ENCODE peak calls at places on chromosomes 3 and 15, in five cellular contexts. Z, Q, A, Y and P are unnamed samples.

GRCh38 chr3:131549340-131549739 is 46.6 kb upstream of the MRPL3 start:
- DNase-seq in Z (no peak), Y (no peak), Q (no peak), A (no peak), P (no peak)

GRCh38 chr3:52268036-52268435 is 10.4 kb downstream of the WDR82 start:
- DNase-seq in A (no peak), Z (no peak), Y (no peak), Q (peak; percentile 43), P (no peak)

GRCh38 chr3:13494463-13495350 is 14.6 kb downstream of the HDAC11 start:
- DNase-seq in Z (peak; percentile 58), Y (peak; percentile 60), Q (no peak), A (peak; percentile 15), P (peak; percentile 51)

GRCh38 chr15:86611392-86612040 is 531.8 kb downstream of the AGBL1 start:
- DNase-seq in Z (no peak), Y (no peak), Q (no peak), A (no peak), P (no peak)

GRCh38 chr3:152299243-152299976 is 30.7 kb downstream of the MBNL1 start:
- DNase-seq in Q (no peak), Z (no peak), A (no peak), Y (no peak), P (no peak)

GRCh38 chr15:69403611-69404010 is 10.5 kb upstream of the KIF23 start:
- DNase-seq in Z (no peak), A (peak; percentile 86), Y (no peak), Q (no peak), P (no peak)

GRCh38 chr3:194323785-194324735 is 27.1 kb downstream of the CPN2 start:
- DNase-seq in Y (peak; percentile 40), A (no peak), Q (no peak), Z (peak; percentile 74), P (peak; percentile 82)

GRCh38 chr3:71584216-71585061 is 911 bp upstream of the FOXP1 start:
- DNase-seq in A (peak; percentile 73), Q (no peak), Z (no peak), Y (peak; percentile 82), P (peak; percentile 40)

GRCh38 chr15:65195542-65196026 is 10.4 kb upstream of the CLPX start:
- DNase-seq in Z (no peak), Y (no peak), A (no peak), Q (no peak), P (no peak)

GRCh38 chr3:96863129-96863740 is 48.8 kb downstream of the EPHA6 start:
- DNase-seq in Z (no peak), Q (no peak), Y (peak; percentile 72), A (peak; percentile 3), P (peak; percentile 47)

GRCh38 chr15:81311834-81312459 is 12.0 kb downstream of the STARD5 start:
- DNase-seq in Y (no peak), Z (no peak), A (no peak), Q (no peak), P (no peak)

GRCh38 chr15:91855684-91856553 is 2.4 kb downstream of the SLCO3A1 start:
- DNase-seq in Q (no peak), A (no peak), Z (peak; percentile 73), Y (peak; percentile 68), P (peak; percentile 37)

GRCh38 chr3:60277376-60277800 is 973.9 kb downstream of the FHIT start:
- DNase-seq in Q (no peak), Z (no peak), A (no peak), Y (no peak), P (no peak)

GRCh38 chr15:93088200-93088980 is 621 bp downstream of the RGMA start:
- DNase-seq in Y (peak; percentile 84), Z (peak; percentile 55), Q (no peak), A (no peak), P (peak; percentile 56)

GRCh38 chr3:134311265-134311664 is 60.6 kb upstream of the RYK start:
- DNase-seq in Q (no peak), Z (no peak), Y (no peak), A (no peak), P (no peak)

GRCh38 chr3:49461443-49462171 is 8.5 kb upstream of the DAG1 start:
- DNase-seq in Y (peak; percentile 65), A (peak; percentile 25), Q (no peak), Z (no peak), P (peak; percentile 34)

GRCh38 chr15:40441012-40441735 is 421 bp downstream of the BAHD1 start:
- DNase-seq in A (no peak), Q (no peak), Z (peak; percentile 48), Y (peak; percentile 91), P (peak; percentile 77)

GRCh38 chr3:156553705-156554356 is 1.1 kb downstream of the SSR3 start:
- DNase-seq in Q (no peak), Y (no peak), Z (no peak), A (peak; percentile 76), P (no peak)

GRCh38 chr3:141064255-141064926 is 13.2 kb downstream of the SPSB4 start:
- DNase-seq in Z (no peak), A (no peak), Q (no peak), Y (no peak), P (no peak)

GRCh38 chr3:102265720-102266119 is 169.1 kb upstream of the ZPLD1 start:
- DNase-seq in Q (no peak), A (no peak), Y (no peak), Z (no peak), P (no peak)

GRCh38 chr3:194051554-194052175 is 84.3 kb upstream of the HES1 start:
- DNase-seq in A (no peak), Q (no peak), Z (no peak), Y (no peak), P (no peak)

GRCh38 chr3:127997961-127998360 is 54.3 kb upstream of the SEC61A1 start:
- DNase-seq in Z (no peak), Q (no peak), A (no peak), Y (no peak), P (no peak)

GRCh38 chr15:50484781-50485180 is 60.6 kb downstream of the USP8 start:
- DNase-seq in Y (no peak), A (no peak), Z (no peak), Q (no peak), P (no peak)

GRCh38 chr15:74768771-74769342 is 13.0 kb upstream of the CSK start:
- DNase-seq in Q (no peak), A (peak; percentile 40), Y (peak; percentile 81), Z (peak; percentile 93), P (peak; percentile 79)

GRCh38 chr3:140186421-140186920 is 251.5 kb downstream of the CLSTN2 start:
- DNase-seq in Y (no peak), A (peak; percentile 79), Z (no peak), Q (no peak), P (no peak)

GRCh38 chr15:37682304-37682703 is 252.1 kb upstream of the TMCO5A start:
- DNase-seq in Z (no peak), Y (peak; percentile 24), Q (no peak), A (peak; percentile 3), P (no peak)

GRCh38 chr15:38354321-38354929 is 99.5 kb upstream of the FAM98B start:
- DNase-seq in A (peak; percentile 74), Z (peak; percentile 20), Y (peak; percentile 66), Q (peak; percentile 21), P (peak; percentile 40)

GRCh38 chr3:127324080-127324479 is 36.2 kb upstream of the PRR20G start:
- DNase-seq in Q (no peak), A (no peak), Y (no peak), Z (no peak), P (no peak)

GRCh38 chr3:102165367-102165766 is 269.4 kb upstream of the ZPLD1 start:
- DNase-seq in Y (no peak), Z (no peak), A (peak; percentile 46), Q (no peak), P (no peak)

GRCh38 chr3:183244219-183244618 is 8.8 kb upstream of the B3GNT5 start:
- DNase-seq in Q (no peak), Z (no peak), A (peak; percentile 46), Y (no peak), P (no peak)

GRCh38 chr15:35522061-35522460 is 23.9 kb downstream of the DPH6 start:
- DNase-seq in A (peak; percentile 14), Y (no peak), Z (no peak), Q (no peak), P (no peak)
- TF ChIP-seq CTCF in A (peak; percentile 43), Y (no peak), Z (no peak), Q (no peak), P (no peak)

GRCh38 chr3:30503431-30503830 is 103.0 kb upstream of the TGFBR2 start:
- DNase-seq in Q (no peak), A (no peak), Y (no peak), Z (no peak), P (no peak)

GRCh38 chr3:30500666-30501399 is 105.6 kb upstream of the TGFBR2 start:
- DNase-seq in A (no peak), Y (no peak), Q (no peak), Z (no peak), P (no peak)

GRCh38 chr3:30502051-30502741 is 104.2 kb upstream of the TGFBR2 start:
- DNase-seq in Z (no peak), Q (no peak), Y (no peak), A (no peak), P (no peak)

GRCh38 chr3:30501526-30501925 is 104.9 kb upstream of the TGFBR2 start:
- DNase-seq in Z (no peak), Y (no peak), Q (no peak), A (no peak), P (no peak)

DNA sequence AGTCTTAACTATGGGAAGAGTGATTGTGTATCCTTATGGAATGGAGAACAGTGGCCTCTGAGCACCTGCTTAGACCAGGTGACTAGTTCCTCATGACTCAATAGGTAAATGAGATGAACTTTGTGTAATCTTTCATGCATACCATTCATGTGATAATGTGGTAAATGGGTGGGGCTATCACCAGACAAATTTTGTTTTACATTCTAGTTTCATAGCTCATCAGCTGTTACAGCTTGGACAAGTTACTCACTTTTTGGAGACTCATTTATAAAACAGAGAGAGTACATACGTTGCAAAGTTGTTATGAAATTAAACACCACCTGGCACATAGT is 103.7 kb upstream of the TGFBR2 start:
- DNase-seq in Y (no peak), Z (no peak), A (no peak), Q (no peak), P (no peak)
- TF ChIP-seq CTCF in Y (no peak), Z (no peak), A (no peak), Q (no peak), P (no peak)

GRCh38 chr3:103613738-103614137 is 1178.9 kb downstream of the ZPLD1 start:
- DNase-seq in A (no peak), Z (no peak), Q (no peak), Y (no peak), P (no peak)

GRCh38 chr3:103614719-103615118 is 1179.9 kb downstream of the ZPLD1 start:
- DNase-seq in Z (no peak), Y (no peak), Q (no peak), A (no peak), P (no peak)

GRCh38 chr3:103609472-103609871 is 1174.7 kb downstream of the ZPLD1 start:
- DNase-seq in Y (no peak), Q (no peak), Z (no peak), A (no peak), P (no peak)
- TF ChIP-seq CTCF in Y (peak; percentile 8), Q (no peak), Z (no peak), A (no peak), P (no peak)

GRCh38 chr15:88623632-88624031 is 2.5 kb downstream of the AEN start:
- DNase-seq in Y (no peak), A (no peak), Z (no peak), Q (no peak), P (no peak)

GRCh38 chr15:88623061-88623460 is 1.9 kb downstream of the AEN start:
- DNase-seq in Y (no peak), Q (no peak), Z (peak; percentile 96), A (peak; percentile 81), P (no peak)

GRCh38 chr15:88622605-88622975 is 1.4 kb downstream of the AEN start:
- DNase-seq in A (no peak), Q (no peak), Y (no peak), Z (no peak), P (no peak)

GRCh38 chr15:88624971-88625290 is 3.8 kb downstream of the AEN start:
- DNase-seq in Y (no peak), Z (no peak), Q (no peak), A (no peak), P (no peak)

GRCh38 chr15:88624156-88624970 is 3.2 kb downstream of the AEN start:
- DNase-seq in Z (no peak), Q (no peak), A (no peak), Y (peak; percentile 49), P (no peak)
- TF ChIP-seq CTCF in Z (no peak), Q (peak; percentile 87), A (peak; percentile 58), Y (peak; percentile 48), P (peak; percentile 48)